ENCODE peak calls at places on chromosome 22, in ten cellular contexts. V, K, C, T, Z, S, M, L, R and B are unnamed samples.

GRCh38 chr22:38397189-38398097 is 57.6 kb downstream of the KCNJ4 start:
- DNase-seq in K (peak; percentile 59), V (peak; percentile 63), L (peak; percentile 74), M (peak; percentile 58), S (peak; percentile 56), C (peak; percentile 53), R (peak; percentile 65), T (no peak), Z (no peak), B (peak; percentile 64)

GRCh38 chr22:50261615-50262459 is at the start of gene MAPK12:
- DNase-seq in Z (no peak), S (peak; percentile 28), R (peak; percentile 83), M (no peak), V (peak; percentile 62), L (peak; percentile 54), T (no peak), K (no peak), C (no peak), B (no peak)

GRCh38 chr22:50112151-50113118 is 22.6 kb downstream of the MOV10L1 start:
- DNase-seq in Z (no peak), R (no peak), M (no peak), T (no peak), V (peak; percentile 56), C (no peak), L (peak; percentile 52), S (peak; percentile 25), K (no peak), B (peak; percentile 49)

GRCh38 chr22:30731658-30732057 is 37.0 kb downstream of the OSBP2 start:
- DNase-seq in T (no peak), L (no peak), V (no peak), K (no peak), M (no peak), R (no peak), Z (no peak), C (no peak), S (no peak), B (no peak)

GRCh38 chr22:45516163-45516562 is 13.5 kb downstream of the FBLN1 start:
- DNase-seq in L (no peak), Z (no peak), K (no peak), M (no peak), S (no peak), V (no peak), R (no peak), T (no peak), C (no peak), B (no peak)

GRCh38 chr22:30867746-30868662 is 100.6 kb downstream of the MORC2 start:
- DNase-seq in T (no peak), K (peak; percentile 3), Z (no peak), C (no peak), S (no peak), M (no peak), V (peak; percentile 1), R (no peak), L (no peak), B (no peak)

GRCh38 chr22:40203568-40203967 is 25.8 kb downstream of the TNRC6B start:
- DNase-seq in M (no peak), V (no peak), K (no peak), R (peak; percentile 63), S (no peak), C (no peak), Z (no peak), L (no peak), T (no peak), B (no peak)

GRCh38 chr22:42261266-42261665 is 9.2 kb downstream of the TCF20 start:
- DNase-seq in K (no peak), R (no peak), Z (no peak), M (no peak), T (no peak), V (no peak), C (no peak), S (no peak), L (no peak), B (no peak)

GRCh38 chr22:20563941-20564371 is 56.5 kb downstream of the MED15 start:
- DNase-seq in V (no peak), Z (no peak), C (no peak), M (no peak), K (no peak), S (no peak), R (no peak), L (no peak), T (no peak), B (no peak)

GRCh38 chr22:17706451-17706900 is 67.8 kb downstream of the BID start:
- DNase-seq in K (peak; percentile 54), M (peak; percentile 50), R (peak; percentile 55), L (no peak), V (peak; percentile 27), T (no peak), Z (peak; percentile 26), S (peak; percentile 83), C (no peak), B (peak; percentile 35)

GRCh38 chr22:39241632-39242388 is 3.0 kb downstream of the PDGFB start:
- DNase-seq in Z (no peak), L (no peak), M (no peak), T (peak; percentile 56), C (no peak), V (no peak), K (no peak), R (no peak), S (no peak), B (no peak)

GRCh38 chr22:45217345-45217744 is 23.3 kb downstream of the KIAA0930 start:
- DNase-seq in C (no peak), R (no peak), T (no peak), M (no peak), V (no peak), S (no peak), K (no peak), Z (no peak), L (no peak), B (no peak)

GRCh38 chr22:45009881-45010531 is at the start of gene PHF21B:
- DNase-seq in T (no peak), L (peak; percentile 61), K (no peak), V (peak; percentile 60), C (peak; percentile 22), M (no peak), Z (no peak), R (peak; percentile 84), S (no peak), B (peak; percentile 57)

DNA sequence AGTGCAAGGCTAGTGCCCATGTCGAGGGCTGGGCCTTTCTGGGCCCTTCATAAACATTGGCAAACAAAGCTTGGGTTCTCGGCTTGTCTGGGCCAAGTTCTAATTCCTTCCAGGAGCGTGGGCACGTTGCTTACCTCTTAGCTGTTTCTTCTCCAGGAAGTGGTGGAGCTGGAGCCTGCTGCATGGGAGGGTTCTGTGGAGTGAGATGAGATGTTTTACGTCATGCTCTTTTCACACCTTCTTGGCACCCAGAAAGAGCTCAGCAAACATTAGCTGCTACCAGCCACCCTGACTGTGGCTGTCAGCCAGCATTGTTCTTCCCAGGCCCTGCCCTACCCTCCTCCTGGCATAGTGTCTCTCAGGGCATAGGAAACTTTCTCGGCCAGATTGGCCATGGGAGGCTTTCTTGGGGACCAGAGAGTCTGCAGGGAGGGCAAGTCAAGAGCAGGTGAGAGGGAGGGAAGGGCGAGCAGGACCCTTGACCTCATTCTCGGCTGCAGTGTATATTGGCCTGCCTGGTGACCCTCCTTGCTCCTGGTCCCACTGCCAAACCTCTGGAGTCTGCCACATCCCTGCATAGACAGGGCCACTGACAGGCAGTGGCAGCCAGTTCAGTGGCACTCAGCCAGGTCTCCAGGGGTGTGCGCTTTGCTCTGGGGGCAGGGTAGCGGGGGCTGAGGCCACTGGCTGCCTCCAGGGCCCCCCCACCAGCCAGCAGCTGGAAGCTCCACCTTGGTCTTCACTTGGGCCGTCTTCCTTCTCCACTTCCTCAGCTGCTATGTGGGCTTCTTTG is 98.8 kb downstream of the BCR start:
- DNase-seq in M (peak; percentile 84), K (peak; percentile 81), L (peak; percentile 50), V (peak; percentile 38), S (peak; percentile 49), R (no peak), Z (no peak), T (no peak), C (peak; percentile 81), B (peak; percentile 36)
- H3K27ac ChIP-seq in M (no peak overlapping the region), K (peak overlapping the region; percentile 73), L (no peak overlapping the region), V (peak overlapping the region; percentile 30), S (peak overlapping the region; percentile 39), R (no peak overlapping the region), Z (peak overlapping the region; percentile 62), T (no peak overlapping the region), C (peak overlapping the region; percentile 86), B (peak overlapping the region; percentile 18)

DNA sequence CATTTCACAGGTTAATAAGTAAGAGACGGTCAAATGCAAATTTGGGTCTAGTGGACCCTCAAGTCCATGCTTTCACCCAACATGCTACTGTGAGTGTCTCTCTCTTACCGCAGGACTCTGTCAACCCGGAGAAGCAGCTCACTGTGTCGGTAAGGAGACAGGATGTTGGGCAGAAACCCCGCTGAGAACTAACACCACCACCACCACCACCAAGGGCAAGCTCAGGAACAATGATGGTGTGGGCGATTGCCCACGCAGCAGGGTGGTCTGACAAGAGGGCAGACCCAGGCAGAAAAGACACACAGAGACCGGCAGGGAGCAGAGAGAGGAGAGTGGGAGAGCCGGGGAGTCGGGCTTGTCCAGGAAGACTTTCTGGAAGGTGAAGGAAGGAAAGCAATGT is 56.9 kb upstream of the TIMP3 start:
- DNase-seq in L (no peak), S (no peak), K (no peak), M (no peak), V (no peak), Z (no peak), R (no peak), T (no peak), C (no peak), B (no peak)
- H3K4me1 ChIP-seq in L (peaks cover 11% of the 10 kb centered on the region), S (no peaks in the 10 kb centered on the region), K (no peaks in the 10 kb centered on the region), M (no peaks in the 10 kb centered on the region), V (no peaks in the 10 kb centered on the region), Z (peaks cover 8% of the 10 kb centered on the region), R (no peaks in the 10 kb centered on the region), T (no peaks in the 10 kb centered on the region), C (no peaks in the 10 kb centered on the region), B (peaks cover 30% of the 10 kb centered on the region)

GRCh38 chr22:29216011-29216872 is 10.5 kb downstream of the EMID1 start:
- DNase-seq in M (no peak), T (no peak), L (no peak), V (no peak), S (no peak), C (no peak), Z (no peak), K (no peak), R (no peak), B (no peak)
- H3K27ac ChIP-seq in M (no peak overlapping the region), T (no peak overlapping the region), L (no peak overlapping the region), V (no peak overlapping the region), S (no peak overlapping the region), C (peak overlapping the region; percentile 51), Z (no peak overlapping the region), K (no peak overlapping the region), R (no peak overlapping the region), B (no peak overlapping the region)

DNA sequence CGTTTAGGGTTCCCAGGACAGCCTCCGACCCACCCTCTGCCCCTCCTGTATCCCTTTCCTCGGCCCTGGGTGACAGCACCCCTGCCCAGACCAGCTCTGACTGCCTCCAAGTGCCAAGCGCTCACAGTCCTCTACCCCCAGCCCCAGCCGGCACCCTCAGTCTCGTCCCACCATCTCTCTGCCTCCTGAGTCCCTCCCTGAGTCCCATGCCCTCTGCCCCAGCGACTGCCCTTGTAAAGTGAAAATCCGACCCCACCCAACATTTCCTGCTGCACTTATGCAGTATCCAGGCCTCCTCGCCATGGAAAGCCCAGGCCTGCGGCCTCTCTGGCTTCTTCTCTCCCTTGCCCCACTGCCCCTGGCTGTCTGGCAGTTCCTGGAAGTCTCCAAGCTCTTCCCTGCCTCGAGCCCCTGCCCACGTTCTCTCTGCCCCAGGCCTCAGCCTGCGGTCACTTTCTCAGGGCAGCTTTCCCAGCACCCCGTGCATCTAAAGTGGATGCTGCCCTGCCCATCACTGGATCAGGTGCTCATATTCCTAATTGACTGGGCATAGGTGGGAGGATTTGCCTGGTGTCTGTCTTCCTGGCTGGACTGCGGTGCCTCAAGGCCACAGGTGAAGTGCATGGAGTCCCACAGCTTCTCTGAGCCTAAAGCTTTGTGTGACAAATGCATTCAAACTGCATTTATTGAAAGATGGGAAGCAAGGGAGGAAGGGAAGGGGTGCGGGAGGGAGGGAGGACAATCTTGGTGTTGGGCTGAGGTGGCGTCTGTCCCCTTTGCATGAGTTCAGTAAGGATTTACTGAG is 17.7 kb upstream of the IL2RB start:
- DNase-seq in L (peak; percentile 15), T (no peak), M (no peak), V (no peak), K (peak; percentile 62), C (no peak), Z (no peak), R (no peak), S (no peak), B (no peak)
- H3K4me1 ChIP-seq in L (peaks cover 2% of the 10 kb centered on the region), T (peaks cover 37% of the 10 kb centered on the region), M (no peaks in the 10 kb centered on the region), V (no peaks in the 10 kb centered on the region), K (peaks cover 25% of the 10 kb centered on the region), C (no peaks in the 10 kb centered on the region), Z (no peaks in the 10 kb centered on the region), R (peaks cover 3% of the 10 kb centered on the region), S (peaks cover 11% of the 10 kb centered on the region), B (peaks cover 40% of the 10 kb centered on the region)